ENCODE peak calls at places on chromosomes 6 and 20, in four cellular contexts. D, H, S and J are unnamed samples. For H3K4me1, the result is how much of the 10 kb centered on the place peaks cover.

GRCh38 chr6:72943699-72944098 is 281.6 kb downstream of the KHDC1L start:
- DNase-seq in D (no peak), H (no peak), S (no peak), J (no peak)

GRCh38 chr6:102488729-102489128 is 1095.2 kb downstream of the GRIK2 start:
- DNase-seq in D (no peak), H (no peak), S (no peak), J (no peak)

GRCh38 chr20:50724851-50725721 is 6.3 kb upstream of the PARD6B start:
- DNase-seq in D (peak), H (peak), S (no peak), J (no peak)

GRCh38 chr6:97586344-97586743 is 303.3 kb upstream of the MMS22L start:
- DNase-seq in D (no peak), H (no peak), S (no peak), J (no peak)

GRCh38 chr6:41538556-41539182 is 7.5 kb upstream of the FOXP4 start:
- DNase-seq in D (no peak), H (no peak), S (no peak), J (no peak)

GRCh38 chr6:48615041-48615440 is 504.0 kb upstream of the PTCHD4 start:
- DNase-seq in D (no peak), H (no peak), S (no peak), J (no peak)

GRCh38 chr6:23890543-23891227 is 235.3 kb upstream of the NRSN1 start:
- DNase-seq in D (no peak), H (no peak), S (no peak), J (no peak)

GRCh38 chr6:135922170-135922569 is 70.7 kb downstream of the PDE7B start:
- DNase-seq in D (no peak), H (no peak), S (no peak), J (no peak)

GRCh38 chr6:12414096-12414675 is 124.0 kb downstream of the EDN1 start:
- DNase-seq in D (no peak), H (no peak), S (no peak), J (no peak)

GRCh38 chr6:30889921-30890645 is 5.8 kb downstream of the DDR1 start:
- DNase-seq in D (no peak), H (no peak), S (no peak), J (no peak)

GRCh38 chr6:113102761-113103160 is 754.4 kb upstream of the MARCKS start:
- DNase-seq in D (no peak), H (no peak), S (no peak), J (no peak)

GRCh38 chr20:61919239-61919638 is 146.4 kb downstream of the TAF4 start:
- DNase-seq in D (no peak), H (no peak), S (no peak), J (no peak)

GRCh38 chr6:63802606-63803206 is 167.1 kb downstream of the PHF3 start:
- DNase-seq in D (no peak), H (no peak), S (no peak), J (peak)

GRCh38 chr20:49712918-49713778 is 530 bp downstream of the B4GALT5 start:
- DNase-seq in D (peak), H (peak), S (peak), J (peak)

GRCh38 chr6:3457710-3458605 is 1.1 kb upstream of the SLC22A23 start:
- DNase-seq in D (no peak), H (peak), S (no peak), J (peak)

GRCh38 chr6:132060591-132060990 is 109.4 kb upstream of the CCN2 start:
- DNase-seq in D (no peak), H (no peak), S (no peak), J (no peak)

GRCh38 chr6:34486106-34486740 is 20.3 kb downstream of the PACSIN1 start:
- DNase-seq in D (no peak), H (no peak), S (peak), J (peak)

GRCh38 chr6:144131248-144131709 is 19.0 kb upstream of the STX11 start:
- DNase-seq in D (no peak), H (no peak), S (no peak), J (no peak)

GRCh38 chr6:24933868-24934401 is 1.8 kb downstream of the RIPOR2 start:
- DNase-seq in D (no peak), H (peak), S (peak), J (peak)

GRCh38 chr20:2470051-2470431 is 548 bp downstream of the SNRPB start:
- DNase-seq in D (peak), H (peak), S (peak), J (peak)

GRCh38 chr6:158191769-158192168 is 23.6 kb downstream of the GTF2H5 start:
- DNase-seq in D (no peak), H (no peak), S (no peak), J (no peak)

GRCh38 chr6:170208171-170208601 is 82.7 kb downstream of the DLL1 start:
- DNase-seq in D (no peak), H (no peak), S (peak), J (no peak)

GRCh38 chr6:80132942-80133517 is 26.6 kb downstream of the BCKDHB start:
- DNase-seq in D (peak), H (peak), S (no peak), J (peak)

GRCh38 chr6:156977527-156978291 is 200.5 kb downstream of the ARID1B start:
- DNase-seq in D (no peak), H (no peak), S (no peak), J (no peak)

GRCh38 chr20:10739575-10739974 is 65.8 kb upstream of the JAG1 start:
- DNase-seq in D (no peak), H (peak), S (no peak), J (no peak)

GRCh38 chr20:38601216-38602184 is at the start of gene ARHGAP40:
- DNase-seq in D (no peak), H (peak), S (no peak), J (no peak)

GRCh38 chr20:26276811-26277210 is 580.2 kb upstream of the ZNF337 start:
- DNase-seq in D (no peak), H (no peak), S (peak), J (no peak)

GRCh38 chr6:89368107-89368506 is 15.6 kb upstream of the UBE2J1 start:
- DNase-seq in D (peak), H (peak), S (peak), J (peak)

GRCh38 chr6:49327005-49327404 is 136.0 kb downstream of the MMUT start:
- DNase-seq in D (no peak), H (no peak), S (no peak), J (no peak)

GRCh38 chr6:4322846-4323309 is 187.5 kb upstream of the ECI2 start:
- DNase-seq in D (no peak), H (peak), S (no peak), J (no peak)

GRCh38 chr6:14074723-14075503 is 42.7 kb upstream of the CD83 start:
- DNase-seq in D (no peak), H (no peak), S (no peak), J (peak)

GRCh38 chr6:149974825-149975224 is 11.1 kb downstream of the ULBP1 start:
- DNase-seq in D (no peak), H (no peak), S (no peak), J (no peak)

GRCh38 chr6:153729189-153729588 is 309.9 kb upstream of the OPRM1 start:
- DNase-seq in D (no peak), H (no peak), S (no peak), J (no peak)

DNA sequence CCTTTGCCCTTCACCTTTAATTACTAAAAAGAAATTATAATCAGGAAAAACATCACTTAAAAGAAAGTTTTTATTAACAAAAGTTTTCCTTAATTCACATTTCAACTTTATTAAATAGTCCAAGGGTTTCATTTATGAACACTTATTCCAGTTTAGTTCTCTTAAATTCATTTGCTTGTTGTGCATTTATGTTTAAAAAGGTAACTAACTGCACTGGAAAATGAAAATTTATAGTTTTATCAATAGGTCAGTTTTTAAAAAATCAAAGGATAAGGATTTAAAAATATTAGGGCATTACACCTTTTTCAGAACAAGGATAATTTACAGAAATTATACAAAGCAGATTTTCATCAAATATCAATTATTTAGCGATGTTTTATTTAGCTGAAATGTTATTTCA is 958 bp upstream of the ATP5F1E start:
- DNase-seq in D (no peak), H (no peak), S (no peak), J (no peak)
- H3K4me1 ChIP-seq in D (under half), H (under half), S (under half), J (under half)

DNA sequence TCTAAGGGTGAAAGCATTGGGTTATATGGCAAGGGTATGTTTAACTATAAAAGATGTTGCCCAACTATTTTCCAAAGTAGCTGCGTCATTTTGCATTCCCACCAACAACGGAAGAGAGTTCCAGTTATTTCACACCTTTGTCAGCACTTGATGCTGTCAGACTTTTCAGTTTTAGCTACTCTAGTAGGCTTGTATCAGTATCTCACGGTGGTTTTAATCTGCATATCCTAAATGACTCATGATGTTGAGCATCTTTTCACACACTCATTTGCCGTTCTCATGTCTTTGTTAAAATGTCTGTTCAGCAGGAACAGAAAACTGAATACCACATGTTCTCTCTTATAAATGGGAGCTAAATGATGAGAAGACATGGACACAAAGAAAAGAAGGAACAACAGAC is 122.3 kb downstream of the RNASET2 start:
- DNase-seq in D (no peak), H (no peak), S (no peak), J (no peak)
- H3K27ac ChIP-seq in D (no peak), H (no peak), S (no peak), J (no peak)

GRCh38 chr6:128885381-128885780 is 2.4 kb downstream of the LAMA2 start:
- DNase-seq in D (no peak), H (no peak), S (no peak), J (no peak)
- H3K4me3 ChIP-seq in D (peak), H (peak), S (no peak), J (no peak)

DNA sequence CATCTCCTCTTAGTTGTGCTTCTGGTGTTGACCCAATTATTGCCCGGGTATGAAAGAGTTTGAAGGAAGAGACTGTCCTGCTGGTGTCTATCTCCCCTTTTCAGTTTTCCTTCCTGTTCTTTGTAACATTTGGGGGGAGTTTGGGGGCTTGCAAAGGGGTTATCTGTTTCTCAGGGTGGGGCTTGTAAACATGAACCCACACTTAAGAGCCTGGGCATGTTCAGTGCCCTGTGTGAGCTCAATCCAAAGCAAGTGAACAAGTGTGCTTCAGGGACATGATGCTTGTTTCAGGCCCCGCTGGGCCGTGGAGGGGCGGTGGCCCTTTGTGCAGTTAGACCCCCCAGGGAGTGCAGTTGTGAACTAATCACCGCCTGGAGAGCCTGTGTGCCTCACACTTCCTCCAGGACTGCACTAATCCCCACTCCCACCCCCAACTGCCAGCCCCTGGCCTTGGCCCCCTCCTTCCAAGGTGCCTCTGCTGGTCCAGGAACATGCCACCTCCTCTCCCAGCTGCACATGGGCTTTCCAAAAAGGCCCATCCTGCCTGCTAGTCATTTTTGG is 58.1 kb downstream of the RREB1 start:
- DNase-seq in D (no peak), H (no peak), S (no peak), J (no peak)
- H3K4me1 ChIP-seq in D (half or more), H (half or more), S (under half), J (under half)

DNA sequence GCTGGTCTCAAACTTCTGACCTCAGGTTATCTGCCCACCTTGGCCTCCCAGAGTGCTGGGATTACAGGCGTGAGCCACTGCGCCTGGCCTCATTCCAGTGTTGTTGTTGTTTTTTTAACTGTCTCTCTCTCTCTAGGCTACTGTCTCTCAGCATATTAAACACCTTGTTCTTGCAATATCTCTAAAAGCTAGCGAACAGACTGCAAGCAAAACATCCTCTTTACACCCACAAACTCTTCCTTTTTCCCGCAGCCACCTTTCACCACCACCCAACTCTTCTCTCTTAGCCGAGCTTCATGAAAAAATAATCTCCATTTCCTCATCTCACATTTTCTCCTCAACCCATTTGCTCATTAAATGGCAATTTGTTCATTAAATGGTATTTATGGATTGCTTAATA is 45.5 kb downstream of the SGK1 start:
- DNase-seq in D (no peak), H (no peak), S (no peak), J (no peak)
- H3K27ac ChIP-seq in D (no peak), H (no peak), S (no peak), J (no peak)

DNA sequence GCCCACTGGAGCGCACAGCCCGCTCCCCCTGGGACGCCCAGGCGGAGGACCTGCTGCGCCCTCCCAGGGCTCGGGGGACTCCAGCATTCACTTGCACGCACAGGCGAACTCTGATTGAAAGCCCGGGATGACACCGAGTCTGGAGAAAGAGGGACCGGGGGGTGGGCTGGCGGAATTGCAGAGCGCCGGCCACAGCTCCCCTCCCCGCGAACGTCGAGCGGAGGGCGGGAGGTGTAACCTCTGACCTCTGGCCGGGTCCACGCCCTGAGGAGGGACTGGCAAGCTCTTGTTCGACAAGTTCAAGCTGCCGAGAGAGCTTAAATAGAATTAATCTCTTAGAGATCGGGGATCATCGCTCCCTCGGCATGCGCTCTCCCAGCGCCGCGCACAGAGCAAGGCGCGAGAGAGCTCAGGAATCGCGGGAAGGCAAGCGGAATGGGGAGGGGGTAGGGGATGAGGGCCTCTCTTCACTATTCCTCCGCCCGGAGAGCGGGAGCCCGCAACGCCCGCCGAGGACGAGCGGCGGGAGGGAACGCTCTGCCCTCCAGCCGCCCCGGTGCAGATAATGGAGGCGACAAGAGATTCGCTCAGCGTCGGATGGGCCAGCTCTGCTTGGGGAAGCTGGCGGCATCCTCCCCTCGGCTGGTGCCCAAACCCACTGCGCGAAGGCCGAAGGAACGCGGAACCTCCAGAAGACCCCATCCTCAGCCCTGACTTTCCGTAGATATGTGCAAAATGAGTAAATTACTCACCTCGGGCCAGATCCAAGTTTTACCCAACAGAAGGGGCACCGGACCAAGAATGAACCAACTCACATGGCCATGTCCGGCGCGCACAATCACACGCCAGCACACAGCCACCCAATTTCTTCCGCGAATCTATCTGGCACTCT is 761 bp upstream of the NR2E1 start:
- DNase-seq in D (no peak), H (no peak), S (no peak), J (no peak)
- H3K4me3 ChIP-seq in D (peak), H (no peak), S (no peak), J (no peak)